ENCODE peak calls at places on chromosomes 16 and 17, in ten cellular contexts. P is central memory CD4-positive, alpha-beta T cell; H is ovary; J is activated CD8-positive, alpha-beta memory T cell treated with anti-CD3 and anti-CD28 coated beads, Interleukin-2, amount 50 U/mL, for 48 hours; F is stimulated activated CD4-positive, alpha-beta T cell treated with anti-CD3 and anti-CD28 coated beads, Interleukin-2, amount 100 ng/mL, for 48 hours; A is erythroblast; Y is NCI-H460; B is activated gamma-delta T cell treated with Interleukin-2 at 50 U/mL for 16 hours; K is AG08395; U is stimulated activated naive B cell treated with anti-CD40 and anti-IgM and Interleukin-4, amounts not matched to agents 10 μg/mL and 1 μg/mL and 100 μg/mL, for 72 hours. T is an unnamed sample.

GRCh38 chr16:68335175-68335574 is 24.4 kb downstream of the PRMT7 start:
- DNase-seq in P (no peak), Y (no peak), A (no peak), H (no peak), K (no peak), F (no peak), U (no peak), B (no peak), J (no peak), T (no peak)

GRCh38 chr16:70391881-70392481 is 45.3 kb downstream of the DDX19A start:
- DNase-seq in F (no peak), B (no peak), J (no peak), A (no peak), Y (peak; percentile 16), H (peak; percentile 40), K (peak; percentile 94), U (no peak), P (no peak), T (no peak)

GRCh38 chr17:79042421-79043190 is 18.6 kb downstream of the C1QTNF1 start:
- DNase-seq in H (peak; percentile 76), Y (peak; percentile 56), J (peak; percentile 88), U (no peak), P (peak; percentile 50), K (no peak), B (peak; percentile 67), A (peak; percentile 52), F (peak; percentile 71), T (peak; percentile 50)

GRCh38 chr17:3527896-3528603 is 29.6 kb downstream of the TRPV3 start:
- DNase-seq in P (no peak), B (no peak), Y (no peak), U (no peak), J (no peak), A (no peak), K (no peak), H (no peak), F (no peak), T (no peak)

GRCh38 chr16:50438041-50438437 is 69.3 kb upstream of the BRD7 start:
- DNase-seq in Y (no peak), B (no peak), H (no peak), U (no peak), F (no peak), A (no peak), P (no peak), K (no peak), J (no peak), T (no peak)

GRCh38 chr16:69476920-69477418 is 52.5 kb downstream of the CYB5B start:
- DNase-seq in B (no peak), H (no peak), P (no peak), F (no peak), U (no peak), K (peak; percentile 80), J (no peak), A (no peak), Y (peak; percentile 32), T (no peak)

GRCh38 chr17:54899721-54900456 is 763 bp upstream of the TOM1L1 start:
- DNase-seq in P (no peak), F (no peak), Y (no peak), H (no peak), J (no peak), B (no peak), A (peak; percentile 38), K (no peak), U (no peak), T (no peak)

GRCh38 chr17:2965621-2966275 is 97.7 kb downstream of the OR1D5 start:
- DNase-seq in A (no peak), P (no peak), J (peak; percentile 37), H (no peak), Y (no peak), B (no peak), K (peak; percentile 63), F (no peak), U (no peak), T (no peak)

GRCh38 chr17:2388705-2389099 is 12.2 kb downstream of the MNT start:
- DNase-seq in B (no peak), A (peak; percentile 40), Y (no peak), K (no peak), F (no peak), H (no peak), U (no peak), P (no peak), J (no peak), T (no peak)

GRCh38 chr16:74487634-74488495 is 66.6 kb upstream of the CLEC18B start:
- DNase-seq in H (no peak), F (no peak), A (no peak), J (no peak), P (no peak), B (no peak), K (no peak), Y (no peak), U (no peak), T (no peak)

GRCh38 chr16:17832738-17833137 is 362.0 kb upstream of the XYLT1 start:
- DNase-seq in Y (no peak), B (no peak), K (no peak), F (no peak), U (no peak), A (no peak), P (no peak), H (no peak), J (no peak), T (no peak)

GRCh38 chr16:14658063-14658462 is 25.3 kb downstream of the BFAR start:
- DNase-seq in F (no peak), U (peak; percentile 21), H (no peak), A (peak; percentile 13), Y (no peak), P (no peak), J (no peak), K (no peak), B (no peak), T (peak; percentile 72)

GRCh38 chr16:81478294-81478693 is 33.7 kb downstream of the CMIP start:
- DNase-seq in J (no peak), U (no peak), B (no peak), P (no peak), K (no peak), A (no peak), F (no peak), Y (no peak), H (no peak), T (no peak)

GRCh38 chr17:67439269-67439668 is 62.2 kb downstream of the PITPNC1 start:
- DNase-seq in F (no peak), J (no peak), K (no peak), H (no peak), U (no peak), Y (no peak), P (no peak), A (no peak), B (no peak), T (no peak)

GRCh38 chr17:65473363-65473762 is 88.1 kb downstream of the AXIN2 start:
- DNase-seq in B (no peak), J (no peak), A (no peak), U (no peak), F (no peak), P (no peak), H (no peak), K (no peak), Y (no peak), T (no peak)

GRCh38 chr16:11636172-11636721 is 32.0 kb upstream of the SNN start:
- DNase-seq in K (no peak), Y (no peak), J (no peak), A (no peak), U (no peak), B (no peak), P (peak; percentile 9), F (no peak), H (no peak), T (no peak)

T was measured in CD4-positive, CD25-positive, alpha-beta regulatory T cell.